ENCODE peak calls at places on chromosomes 13 and 19, in nine cellular contexts. B, J, A, M, C, U, H, W and E are unnamed samples.

GRCh38 chr19:14480695-14481069 is 5.5 kb upstream of the PTGER1 start:
- DNase-seq in B (no peak), J (no peak), A (peak), M (no peak), C (no peak), U (no peak), H (peak), W (no peak), E (no peak)

GRCh38 chr13:82356667-82357066 is 1525.6 kb downstream of the SLITRK1 start:
- DNase-seq in B (no peak), J (no peak), A (peak), M (no peak), C (no peak), U (no peak), H (no peak), W (no peak), E (peak)

GRCh38 chr13:25167775-25168174 is 4.3 kb downstream of the AMER2 start:
- DNase-seq in B (no peak), J (no peak), A (no peak), M (no peak), C (no peak), U (no peak), H (no peak), W (no peak), E (peak)

GRCh38 chr13:113801289-113801961 is 42.4 kb downstream of the TMEM255B start:
- DNase-seq in B (no peak), J (no peak), A (no peak), M (no peak), C (no peak), U (no peak), H (no peak), W (no peak), E (no peak)

GRCh38 chr13:102878491-102878890 is 32.7 kb downstream of the ERCC5 start:
- DNase-seq in B (no peak), J (no peak), A (no peak), M (no peak), C (no peak), U (no peak), H (no peak), W (no peak), E (no peak)

GRCh38 chr19:38389101-38389925 is 816 bp downstream of the SPRED3 start:
- DNase-seq in B (no peak), J (no peak), A (peak), M (peak), C (no peak), U (peak), H (peak), W (no peak), E (no peak)

GRCh38 chr19:37329686-37330085 is 41.2 kb upstream of the ZNF527 start:
- DNase-seq in B (no peak), J (no peak), A (no peak), M (no peak), C (no peak), U (peak), H (peak), W (no peak), E (no peak)

GRCh38 chr13:102721800-102722231 is 27.0 kb upstream of the METTL21C start:
- DNase-seq in B (no peak), J (no peak), A (no peak), M (no peak), C (no peak), U (no peak), H (no peak), W (no peak), E (no peak)

GRCh38 chr19:42440357-42441046 is 2.2 kb downstream of the CXCL17 start:
- DNase-seq in B (peak), J (peak), A (peak), M (peak), C (peak), U (peak), H (no peak), W (peak), E (peak)

GRCh38 chr13:92530364-92530763 is 696.2 kb upstream of the GPC6 start:
- DNase-seq in B (no peak), J (no peak), A (no peak), M (no peak), C (no peak), U (no peak), H (no peak), W (no peak), E (no peak)

GRCh38 chr19:8451885-8452284 is 7.1 kb downstream of the HNRNPM start:
- DNase-seq in B (no peak), J (no peak), A (peak), M (no peak), C (no peak), U (peak), H (no peak), W (no peak), E (no peak)

GRCh38 chr13:30216111-30216510 is 91.2 kb downstream of the KATNAL1 start:
- DNase-seq in B (no peak), J (no peak), A (no peak), M (no peak), C (no peak), U (no peak), H (no peak), W (no peak), E (no peak)

GRCh38 chr13:78881746-78882145 is 222.8 kb upstream of the OBI1 start:
- DNase-seq in B (no peak), J (no peak), A (no peak), M (no peak), C (no peak), U (no peak), H (no peak), W (no peak), E (no peak)

GRCh38 chr19:1098177-1099051 is 3.2 kb upstream of the POLR2E start:
- DNase-seq in B (no peak), J (no peak), A (no peak), M (no peak), C (no peak), U (peak), H (no peak), W (no peak), E (no peak)

GRCh38 chr19:30206187-30206586 is 166.0 kb upstream of the ZNF536 start:
- DNase-seq in B (no peak), J (no peak), A (no peak), M (no peak), C (no peak), U (no peak), H (no peak), W (no peak), E (no peak)

GRCh38 chr19:47445937-47446402 is 25.7 kb downstream of the SLC8A2 start:
- DNase-seq in B (no peak), J (peak), A (peak), M (peak), C (no peak), U (no peak), H (no peak), W (no peak), E (peak)

GRCh38 chr19:55013596-55013995 is 24.5 kb downstream of the GP6 start:
- DNase-seq in B (no peak), J (no peak), A (no peak), M (no peak), C (no peak), U (no peak), H (no peak), W (no peak), E (no peak)

GRCh38 chr13:37534181-37534580 is 64.4 kb downstream of the POSTN start:
- DNase-seq in B (no peak), J (no peak), A (no peak), M (no peak), C (no peak), U (peak), H (no peak), W (no peak), E (no peak)

GRCh38 chr19:8487137-8487851 is 15.1 kb downstream of the PRAM1 start:
- DNase-seq in B (no peak), J (peak), A (no peak), M (peak), C (no peak), U (no peak), H (no peak), W (peak), E (no peak)

GRCh38 chr13:47332149-47332548 is 435.3 kb upstream of the HTR2A start:
- DNase-seq in B (no peak), J (no peak), A (peak), M (no peak), C (no peak), U (no peak), H (no peak), W (no peak), E (no peak)

GRCh38 chr19:44002212-44002565 is 568 bp upstream of the ZNF230 start:
- DNase-seq in B (no peak), J (no peak), A (no peak), M (no peak), C (no peak), U (peak), H (no peak), W (no peak), E (no peak)

GRCh38 chr19:46423194-46423593 is 5.5 kb downstream of the PNMA8C start:
- DNase-seq in B (no peak), J (no peak), A (no peak), M (no peak), C (no peak), U (no peak), H (no peak), W (no peak), E (no peak)

GRCh38 chr19:33507021-33507956 is 14.3 kb downstream of the PEPD start:
- DNase-seq in B (no peak), J (no peak), A (no peak), M (no peak), C (no peak), U (peak), H (no peak), W (no peak), E (no peak)

GRCh38 chr13:103006706-103007426 is 59.4 kb downstream of the SLC10A2 start:
- DNase-seq in B (no peak), J (no peak), A (no peak), M (no peak), C (no peak), U (no peak), H (no peak), W (no peak), E (no peak)

GRCh38 chr13:104782741-104783140 is 1716.5 kb upstream of the SLC10A2 start:
- DNase-seq in B (no peak), J (no peak), A (peak), M (no peak), C (no peak), U (no peak), H (no peak), W (no peak), E (no peak)

GRCh38 chr13:100872761-100873160 is 198.2 kb upstream of the TMTC4 start:
- DNase-seq in B (no peak), J (no peak), A (peak), M (no peak), C (no peak), U (no peak), H (no peak), W (no peak), E (no peak)

GRCh38 chr13:46475586-46475991 is 77.4 kb upstream of the LRCH1 start:
- DNase-seq in B (no peak), J (no peak), A (peak), M (no peak), C (no peak), U (no peak), H (no peak), W (no peak), E (no peak)

GRCh38 chr13:47114030-47114429 is 217.2 kb upstream of the HTR2A start:
- DNase-seq in B (no peak), J (no peak), A (peak), M (no peak), C (no peak), U (peak), H (no peak), W (no peak), E (no peak)

GRCh38 chr19:35462476-35462953 is 14.5 kb downstream of the FFAR2 start:
- DNase-seq in B (no peak), J (peak), A (peak), M (no peak), C (no peak), U (no peak), H (no peak), W (no peak), E (no peak)